ENCODE peak calls at places on chromosomes 2 and 18, in four cellular contexts. C, R, Z and U are unnamed samples.

GRCh38 chr2:156522824-156523440 is 86.8 kb downstream of the GPD2 start:
- DNase-seq in C (no peak), R (no peak), Z (no peak), U (no peak)

GRCh38 chr2:197934262-197934925 is 130.0 kb downstream of the PLCL1 start:
- DNase-seq in C (no peak), R (no peak), Z (no peak), U (no peak)

GRCh38 chr2:69131983-69132675 is 119.2 kb downstream of the ANTXR1 start:
- DNase-seq in C (no peak), R (no peak), Z (no peak), U (no peak)

GRCh38 chr2:232919151-232919550 is 49.1 kb downstream of the SNORC start:
- DNase-seq in C (no peak), R (no peak), Z (no peak), U (no peak)

GRCh38 chr2:121355488-121355887 is 70.5 kb upstream of the TFCP2L1 start:
- DNase-seq in C (no peak), R (no peak), Z (no peak), U (no peak)

GRCh38 chr18:77263471-77263774 is 13.8 kb downstream of the GALR1 start:
- DNase-seq in C (no peak), R (no peak), Z (no peak), U (no peak)

GRCh38 chr2:164737612-164738081 is 104.0 kb downstream of the COBLL1 start:
- DNase-seq in C (peak; percentile 55), R (no peak), Z (peak; percentile 4), U (peak; percentile 54)

GRCh38 chr2:201680743-201681142 is 17.7 kb downstream of the MPP4 start:
- DNase-seq in C (no peak), R (no peak), Z (no peak), U (no peak)

GRCh38 chr18:69935319-69936190 is 12.1 kb downstream of the CD226 start:
- DNase-seq in C (no peak), R (peak; percentile 72), Z (no peak), U (no peak)

GRCh38 chr2:25159947-25160346 is 8.4 kb downstream of the POMC start:
- DNase-seq in C (no peak), R (no peak), Z (no peak), U (no peak)

GRCh38 chr2:234496442-234496834 is 443 bp downstream of the ARL4C start:
- DNase-seq in C (no peak), R (no peak), Z (no peak), U (no peak)

GRCh38 chr18:28050561-28050960 is 126.4 kb downstream of the CDH2 start:
- DNase-seq in C (no peak), R (no peak), Z (no peak), U (no peak)

GRCh38 chr2:58967736-58968135 is 726.6 kb upstream of the FANCL start:
- DNase-seq in C (no peak), R (no peak), Z (no peak), U (no peak)

GRCh38 chr2:97726311-97727064 is 13.1 kb downstream of the ZAP70 start:
- DNase-seq in C (no peak), R (no peak), Z (no peak), U (no peak)

GRCh38 chr2:72796766-72797165 is 29.1 kb downstream of the EXOC6B start:
- DNase-seq in C (no peak), R (no peak), Z (no peak), U (no peak)

GRCh38 chr2:101830555-101830954 is 133.0 kb downstream of the MAP4K4 start:
- DNase-seq in C (no peak), R (no peak), Z (no peak), U (no peak)

GRCh38 chr2:33015421-33016142 is 68.8 kb downstream of the LTBP1 start:
- DNase-seq in C (no peak), R (no peak), Z (no peak), U (peak; percentile 81)

GRCh38 chr18:21444465-21445023 is 156.0 kb downstream of the ESCO1 start:
- DNase-seq in C (no peak), R (no peak), Z (peak; percentile 13), U (peak; percentile 39)

GRCh38 chr2:56380861-56381260 is 197.1 kb downstream of the CCDC85A start:
- DNase-seq in C (no peak), R (no peak), Z (no peak), U (no peak)

GRCh38 chr18:11034816-11035215 is 114.6 kb downstream of the PIEZO2 start:
- DNase-seq in C (no peak), R (no peak), Z (no peak), U (no peak)